ENCODE peak calls at places on chromosomes 12 and 14, in four cellular contexts. W is pancreas; R is CD4-positive, alpha-beta memory T cell; L is CD8-positive, alpha-beta memory T cell. I is an unnamed sample. For H3K4me1, the result is how much of the 10 kb centered on the place peaks cover.

GRCh38 chr14:61103541-61104339 is 122.7 kb downstream of the SLC38A6 start:
- DNase-seq in R (no peak), W (no peak), L (no peak), I (no peak)

GRCh38 chr12:51970904-51971646 is 19.6 kb downstream of the ACVR1B start:
- DNase-seq in W (no peak), L (no peak), R (peak), I (peak)

GRCh38 chr12:1093166-1093751 is 102.2 kb downstream of the ERC1 start:
- DNase-seq in W (no peak), L (no peak), R (peak), I (no peak)

GRCh38 chr12:106301611-106302321 is 767 bp upstream of the TCP11L2 start:
- DNase-seq in R (peak), L (peak), W (peak), I (peak)

GRCh38 chr12:76634074-76634570 is 74.6 kb upstream of the OSBPL8 start:
- DNase-seq in L (no peak), W (no peak), R (no peak), I (no peak)

GRCh38 chr12:49030714-49031572 is 12.4 kb upstream of the PRKAG1 start:
- DNase-seq in R (no peak), W (no peak), L (no peak), I (no peak)

GRCh38 chr12:32877670-32878459 is 18.7 kb downstream of the PKP2 start:
- DNase-seq in L (no peak), R (no peak), W (peak), I (no peak)

GRCh38 chr12:124518051-124518932 is 49.1 kb downstream of the NCOR2 start:
- DNase-seq in L (no peak), W (peak), R (no peak), I (no peak)

GRCh38 chr12:27338473-27338872 is 5.8 kb downstream of the BMAL2 start:
- DNase-seq in W (no peak), L (no peak), R (no peak), I (no peak)

GRCh38 chr12:101018540-101018939 is 191.5 kb downstream of the SLC5A8 start:
- DNase-seq in L (no peak), W (no peak), R (no peak), I (no peak)

GRCh38 chr12:27343255-27344000 is 10.8 kb downstream of the BMAL2 start:
- DNase-seq in W (no peak), R (no peak), L (no peak), I (no peak)

GRCh38 chr12:81095470-81096232 is 17.8 kb downstream of the ACSS3 start:
- DNase-seq in W (no peak), L (no peak), R (no peak), I (no peak)

GRCh38 chr12:31662176-31662849 is 2.8 kb downstream of the ETFBKMT start:
- DNase-seq in R (no peak), W (no peak), L (no peak), I (no peak)

GRCh38 chr12:124829008-124829707 is 34.5 kb downstream of the SCARB1 start:
- DNase-seq in W (no peak), L (no peak), R (no peak), I (no peak)

GRCh38 chr12:6766651-6767300 is 613 bp downstream of the PTMS start:
- DNase-seq in W (peak), R (peak), L (peak), I (no peak)

GRCh38 chr12:65875635-65876034 is 51.4 kb downstream of the HMGA2 start:
- DNase-seq in R (no peak), L (no peak), W (no peak), I (no peak)

GRCh38 chr12:68042212-68042699 is 53.0 kb downstream of the IFNG-AS1 start:
- DNase-seq in L (no peak), W (no peak), R (no peak), I (no peak)

GRCh38 chr12:53097564-53098353 is at the start of gene IGFBP6:
- DNase-seq in R (peak), W (peak), L (peak), I (peak)

GRCh38 chr12:65649126-65649525 is 175.2 kb upstream of the HMGA2 start:
- DNase-seq in L (no peak), R (no peak), W (no peak), I (no peak)

GRCh38 chr14:92959189-92959531 is 36.2 kb downstream of the CHGA start:
- DNase-seq in L (no peak), W (peak), R (no peak), I (no peak)

GRCh38 chr12:31645944-31646343 is 13.5 kb upstream of the ETFBKMT start:
- DNase-seq in R (no peak), L (no peak), W (no peak), I (no peak)

GRCh38 chr12:42790761-42791151 is 201.2 kb upstream of the PRICKLE1 start:
- DNase-seq in R (no peak), W (no peak), L (no peak), I (no peak)

GRCh38 chr12:109098142-109098652 is 800 bp downstream of the UNG start:
- DNase-seq in R (no peak), W (peak), L (no peak), I (no peak)

GRCh38 chr12:112527082-112527481 is 108.3 kb downstream of the PTPN11 start:
- DNase-seq in L (no peak), R (no peak), W (no peak), I (no peak)

GRCh38 chr12:111298583-111299436 is 70.1 kb downstream of the PHETA1 start:
- DNase-seq in L (no peak), R (peak), W (peak), I (no peak)

GRCh38 chr14:55454264-55455151 is 14.1 kb upstream of the TBPL2 start:
- DNase-seq in R (no peak), W (no peak), L (no peak), I (no peak)

GRCh38 chr14:34710744-34711143 is 3.6 kb downstream of the CFL2 start:
- DNase-seq in R (no peak), L (no peak), W (no peak), I (no peak)

GRCh38 chr14:68951051-68951797 is 27.9 kb downstream of the ACTN1 start:
- DNase-seq in R (no peak), L (no peak), W (no peak), I (no peak)

GRCh38 chr12:28711411-28711810 is 437.7 kb upstream of the FAR2 start:
- DNase-seq in W (no peak), L (no peak), R (no peak), I (no peak)

GRCh38 chr12:129807101-129807500 is 96.7 kb downstream of the TMEM132D start:
- DNase-seq in R (no peak), L (no peak), W (no peak), I (no peak)

GRCh38 chr14:105169776-105170655 is 1.4 kb upstream of the JAG2 start:
- DNase-seq in L (no peak), W (no peak), R (peak), I (no peak)

GRCh38 chr14:71138236-71139057 is 231.2 kb downstream of the PCNX1 start:
- DNase-seq in R (no peak), L (no peak), W (no peak), I (no peak)

GRCh38 chr14:71139058-71139946 is 232.0 kb downstream of the PCNX1 start:
- DNase-seq in W (peak), L (peak), R (peak), I (peak)

GRCh38 chr14:71142375-71143038 is 235.2 kb downstream of the PCNX1 start:
- DNase-seq in R (peak), L (no peak), W (no peak), I (no peak)

GRCh38 chr14:71141701-71142374 is 234.6 kb downstream of the PCNX1 start:
- DNase-seq in W (no peak), R (no peak), L (no peak), I (no peak)

GRCh38 chr14:71140157-71140556 is 232.9 kb downstream of the PCNX1 start:
- DNase-seq in L (no peak), W (no peak), R (no peak), I (no peak)
- H3K4me1 ChIP-seq in L (under half), W (under half), R (under half), I (under half)

GRCh38 chr12:89355243-89356068 is 3.2 kb upstream of the DUSP6 start:
- DNase-seq in L (no peak), R (no peak), W (no peak), I (no peak)
- H3K4me1 ChIP-seq in L (under half), R (under half), W (under half), I (under half)

DNA sequence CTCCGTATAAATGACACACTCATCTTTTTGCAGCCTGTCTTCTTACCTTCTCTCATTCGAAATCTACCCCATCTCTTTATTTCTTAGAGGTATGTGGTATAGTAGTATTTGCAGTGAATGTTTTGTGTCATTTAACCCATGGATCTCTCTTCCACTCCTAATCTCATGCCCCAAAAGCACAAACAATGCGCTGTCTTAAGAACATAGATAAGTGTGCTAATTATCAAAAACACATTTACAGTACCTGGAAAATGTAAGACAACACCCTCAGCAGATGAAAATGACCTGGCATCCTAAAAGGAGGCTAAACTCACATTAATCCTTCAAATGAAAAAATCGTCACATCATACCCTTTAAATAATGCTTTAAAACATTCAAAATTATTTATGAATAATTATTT is 10.7 kb downstream of the USP15 start:
- DNase-seq in L (no peak), R (no peak), W (no peak), I (no peak)
- H3K4me1 ChIP-seq in L (half or more), R (half or more), W (half or more), I (under half)

GRCh38 chr12:14395059-14395778 is 29.7 kb downstream of the ATF7IP start:
- DNase-seq in R (no peak), W (no peak), L (no peak), I (no peak)
- H3K4me1 ChIP-seq in R (half or more), W (under half), L (half or more), I (under half)

DNA sequence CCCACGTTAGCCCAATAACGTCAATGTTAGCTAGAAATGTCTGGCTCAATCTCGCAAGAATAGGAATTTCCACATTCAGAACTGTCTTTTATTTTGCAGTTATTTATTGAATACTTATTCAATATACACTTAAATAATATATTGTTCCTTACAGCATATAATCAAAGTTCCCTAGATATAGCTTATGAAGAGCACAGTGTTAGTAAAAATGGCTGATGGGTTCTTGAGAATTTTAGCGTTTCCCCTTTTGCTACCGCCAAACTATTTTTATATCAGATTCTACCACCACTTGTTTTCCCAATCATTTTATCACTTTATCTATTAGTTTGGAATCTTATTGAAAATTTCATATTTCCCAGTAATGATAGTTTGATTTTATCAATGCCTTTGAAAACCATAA is 12.7 kb downstream of the EPS8 start:
- DNase-seq in R (no peak), L (no peak), W (no peak), I (no peak)
- H3K4me1 ChIP-seq in R (under half), L (under half), W (under half), I (under half)

GRCh38 chr12:54412786-54413185 is 6.3 kb downstream of the ITGA5 start:
- DNase-seq in W (no peak), R (peak), L (no peak), I (no peak)
- H3K4me1 ChIP-seq in W (under half), R (half or more), L (half or more), I (half or more)

I was measured in effector memory CD4-positive, alpha-beta T cell.